ENCODE peak calls at places on chromosome 12, in four cellular contexts. U, X, Z and B are unnamed samples.

GRCh38 chr12:2691001-2691339 is 103.8 kb upstream of the FKBP4 start:
- DNase-seq in U (no peak), Z (no peak), X (no peak), B (no peak)

GRCh38 chr12:132393991-132394949 is 64.9 kb upstream of the GALNT9 start:
- DNase-seq in Z (no peak), U (peak; percentile 59), X (no peak), B (no peak)

GRCh38 chr12:108511633-108512540 is 3.2 kb upstream of the FICD start:
- DNase-seq in Z (peak; percentile 78), U (peak; percentile 49), X (peak; percentile 63), B (peak; percentile 61)

GRCh38 chr12:113766880-113767878 is 198.9 kb downstream of the RBM19 start:
- DNase-seq in U (no peak), Z (no peak), X (no peak), B (no peak)

GRCh38 chr12:57456737-57457490 is 1.8 kb downstream of the INHBE start:
- DNase-seq in Z (no peak), X (no peak), U (no peak), B (no peak)

GRCh38 chr12:110538869-110539622 is 36.9 kb downstream of the RAD9B start:
- DNase-seq in U (no peak), Z (no peak), X (no peak), B (no peak)

GRCh38 chr12:109910969-109911348 is 10.9 kb downstream of the TCHP start:
- DNase-seq in X (peak; percentile 71), U (peak; percentile 76), Z (no peak), B (peak; percentile 84)

GRCh38 chr12:1842905-1843640 is 22.7 kb downstream of the LRTM2 start:
- DNase-seq in U (no peak), X (no peak), Z (no peak), B (no peak)

GRCh38 chr12:92473564-92473963 is 229.2 kb upstream of the PLEKHG7 start:
- DNase-seq in Z (no peak), X (no peak), U (no peak), B (no peak)

GRCh38 chr12:81759215-81759991 is at the start of gene PPFIA2:
- DNase-seq in U (no peak), Z (no peak), X (peak; percentile 60), B (peak; percentile 38)

GRCh38 chr12:132444957-132445883 is 44.7 kb upstream of the FBRSL1 start:
- DNase-seq in U (peak; percentile 72), Z (no peak), X (no peak), B (no peak)

GRCh38 chr12:75361408-75361807 is 26.9 kb downstream of the GLIPR1L1 start:
- DNase-seq in X (no peak), Z (no peak), U (no peak), B (no peak)

GRCh38 chr12:103114296-103115055 is 157.0 kb downstream of the ASCL1 start:
- DNase-seq in X (no peak), Z (peak; percentile 95), U (no peak), B (no peak)

GRCh38 chr12:52305921-52306705 is 14.8 kb upstream of the KRT81 start:
- DNase-seq in Z (no peak), X (no peak), U (no peak), B (no peak)

GRCh38 chr12:115794659-115795081 is 482.8 kb downstream of the MED13L start:
- DNase-seq in U (no peak), X (no peak), Z (no peak), B (no peak)

GRCh38 chr12:122499991-122500684 is 594 bp downstream of the ZCCHC8 start:
- DNase-seq in X (peak; percentile 68), Z (no peak), U (peak; percentile 50), B (peak; percentile 35)

GRCh38 chr12:92464911-92465310 is 237.9 kb upstream of the PLEKHG7 start:
- DNase-seq in Z (no peak), U (no peak), X (no peak), B (no peak)

GRCh38 chr12:120324841-120325417 is 2.6 kb downstream of the PLA2G1B start:
- DNase-seq in Z (no peak), X (no peak), U (no peak), B (no peak)

GRCh38 chr12:47910486-47910885 is 5.7 kb upstream of the VDR start:
- DNase-seq in Z (no peak), X (no peak), U (no peak), B (no peak)

GRCh38 chr12:55171445-55171844 is 45.2 kb downstream of the OR9K2 start:
- DNase-seq in Z (no peak), U (no peak), X (no peak), B (no peak)

GRCh38 chr12:96465896-96466295 is 23.5 kb upstream of the CFAP54 start:
- DNase-seq in U (no peak), Z (no peak), X (no peak), B (no peak)

GRCh38 chr12:32548691-32549412 is 130.2 kb upstream of the DNM1L start:
- DNase-seq in U (no peak), X (no peak), Z (no peak), B (no peak)

GRCh38 chr12:4580165-4580773 is 18.3 kb downstream of the DYRK4 start:
- DNase-seq in Z (no peak), X (no peak), U (no peak), B (no peak)

GRCh38 chr12:28079539-28079938 is 107.0 kb upstream of the PTHLH start:
- DNase-seq in X (no peak), U (no peak), Z (no peak), B (no peak)

GRCh38 chr12:2454778-2455177 is 340.0 kb upstream of the FKBP4 start:
- DNase-seq in Z (no peak), U (no peak), X (no peak), B (no peak)

GRCh38 chr12:128661216-128661550 is 162.6 kb downstream of the SLC15A4 start:
- DNase-seq in Z (no peak), U (no peak), X (no peak), B (no peak)

GRCh38 chr12:47867496-47867941 is 37.3 kb downstream of the VDR start:
- DNase-seq in X (no peak), U (peak; percentile 46), Z (no peak), B (no peak)

GRCh38 chr12:76142305-76142704 is 57.8 kb upstream of the NAP1L1 start:
- DNase-seq in X (no peak), Z (no peak), U (no peak), B (no peak)

GRCh38 chr12:95509300-95509699 is 35.3 kb downstream of the METAP2 start:
- DNase-seq in Z (no peak), U (no peak), X (no peak), B (no peak)

GRCh38 chr12:6375269-6376078 is at the start of gene SCNN1A:
- DNase-seq in U (no peak), X (no peak), Z (no peak), B (no peak)

GRCh38 chr12:50927356-50927755 is 25.0 kb upstream of the HIGD1C start:
- DNase-seq in U (no peak), Z (no peak), X (no peak), B (no peak)

GRCh38 chr12:76020731-76021672 is 10.6 kb downstream of the PHLDA1 start:
- DNase-seq in U (no peak), X (no peak), Z (peak; percentile 19), B (no peak)

GRCh38 chr12:989751-990278 is 1.2 kb upstream of the ERC1 start:
- DNase-seq in Z (no peak), U (peak; percentile 17), X (peak; percentile 73), B (peak; percentile 51)

DNA sequence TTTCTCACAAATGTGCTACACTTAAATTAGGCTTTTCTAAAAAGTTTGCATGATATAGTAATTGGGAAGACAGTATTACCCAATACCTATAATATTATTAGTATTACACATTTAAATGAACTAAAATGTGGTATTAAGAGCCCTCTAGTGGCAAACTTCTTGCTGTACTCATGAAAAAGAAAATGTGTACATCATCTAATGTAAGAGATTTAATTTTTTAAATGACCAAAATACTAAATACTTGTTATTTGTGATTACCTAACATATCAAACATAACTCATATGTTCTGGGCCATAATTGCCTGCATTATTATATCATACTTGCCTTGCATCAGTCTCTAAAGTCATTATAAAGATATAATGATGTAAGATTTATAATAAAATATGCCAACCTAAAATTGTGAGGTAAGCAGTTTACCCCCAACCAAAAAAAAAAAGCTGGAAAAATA is 64.2 kb downstream of the DNAI7 start:
- DNase-seq in Z (no peak), U (peak; percentile 26), X (peak; percentile 33), B (peak; percentile 12)
- TF ChIP-seq FOXM1 in Z (no peak), U (no peak), X (no peak), B (no peak)

GRCh38 chr12:126747530-126748149 is 1519.3 kb upstream of the TMEM132C start:
- DNase-seq in X (peak; percentile 69), U (peak; percentile 81), Z (no peak), B (peak; percentile 62)

GRCh38 chr12:126742326-126742725 is 1524.6 kb upstream of the TMEM132C start:
- DNase-seq in Z (no peak), X (no peak), U (no peak), B (no peak)
- TF ChIP-seq FOXM1 in Z (no peak), X (no peak), U (no peak), B (no peak)

DNA sequence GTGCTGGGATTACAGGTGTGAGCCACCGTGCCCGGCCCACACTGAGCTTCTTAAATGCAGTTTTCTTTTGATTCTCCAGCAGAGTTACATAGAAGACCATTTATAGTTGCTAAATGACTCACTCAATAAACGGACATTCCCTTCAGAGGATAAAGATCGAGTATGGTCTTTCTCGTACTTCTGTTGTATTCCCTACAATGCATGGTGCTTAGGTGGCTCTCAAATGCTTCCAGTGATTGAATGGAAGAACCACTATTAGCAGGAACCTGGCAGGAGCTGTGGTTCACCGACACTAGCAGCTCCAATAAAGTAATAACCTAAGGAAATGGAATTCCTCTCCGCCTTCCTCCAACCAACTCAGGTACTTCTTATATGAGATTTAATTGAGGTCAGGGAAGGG is 3.9 kb upstream of the GPRC5A start:
- DNase-seq in Z (no peak), U (no peak), X (no peak), B (no peak)
- TF ChIP-seq FOXM1 in Z (no peak), U (no peak), X (no peak), B (no peak)

GRCh38 chr12:88450130-88450529 is 130.1 kb downstream of the KITLG start:
- DNase-seq in X (no peak), U (no peak), Z (no peak), B (no peak)
- TF ChIP-seq FOXM1 in X (no peak), U (no peak), Z (no peak), B (no peak)

DNA sequence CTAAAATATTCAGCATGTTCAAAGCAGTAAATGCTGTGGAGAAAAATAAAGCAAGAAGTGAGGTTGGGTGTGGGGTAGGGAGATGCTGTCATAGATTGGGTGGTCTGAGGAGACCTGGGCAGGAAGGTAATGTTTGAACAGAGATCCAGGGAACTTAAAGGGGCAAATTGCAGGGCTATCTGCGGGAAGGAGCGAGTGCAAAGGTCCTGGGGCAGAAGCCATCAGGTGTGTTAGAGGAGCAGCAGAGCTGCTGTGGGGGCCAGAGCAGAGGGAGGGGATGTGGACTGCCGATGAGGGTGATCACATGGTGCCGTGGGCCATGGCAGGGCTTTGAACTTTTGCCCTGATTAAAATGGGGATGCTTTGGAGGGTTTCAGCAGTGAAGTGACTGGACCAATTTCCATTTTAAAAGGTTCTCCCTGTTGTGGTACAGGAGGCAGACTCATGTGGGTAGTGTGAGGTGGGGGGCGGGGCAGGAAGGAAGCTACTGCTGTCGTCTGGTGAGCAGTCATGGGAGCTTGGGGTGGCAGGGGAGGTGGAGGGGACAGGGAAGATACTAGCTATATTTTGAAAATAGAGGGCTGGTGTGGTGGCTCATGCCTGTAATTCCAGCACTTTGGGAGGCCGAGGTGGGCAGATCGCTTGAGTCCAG is 145.0 kb downstream of the AACS start:
- DNase-seq in X (no peak), U (no peak), Z (no peak), B (no peak)
- TF ChIP-seq FOXM1 in X (no peak), U (no peak), Z (no peak), B (no peak)